ENCODE peak calls at places on chromosomes 3 and 15, in five cellular contexts. C is OCI-M1, Q is memory B cell, D is fibroblast of mammary gland, V is neural crest cell. U is an unnamed sample.

GRCh38 chr3:183481582-183481981 is 53.2 kb upstream of the MCF2L2 start:
- DNase-seq in C (no peak), Q (no peak), D (no peak), V (no peak), U (no peak)

GRCh38 chr15:51312754-51313390 is 25.5 kb downstream of the CYP19A1 start:
- DNase-seq in C (no peak), Q (no peak), D (peak), V (no peak), U (no peak)

GRCh38 chr3:169448501-169448900 is 215.0 kb downstream of the MECOM start:
- DNase-seq in C (no peak), Q (no peak), D (peak), V (no peak), U (no peak)

GRCh38 chr3:103158183-103158582 is 723.4 kb downstream of the ZPLD1 start:
- DNase-seq in C (no peak), Q (no peak), D (no peak), V (no peak), U (no peak)

GRCh38 chr3:160413613-160414248 is 14.3 kb downstream of the SMC4 start:
- DNase-seq in C (peak), Q (peak), D (peak), V (peak), U (peak)

GRCh38 chr3:125357032-125357658 is 18.0 kb downstream of the ZNF148 start:
- DNase-seq in C (peak), Q (peak), D (peak), V (no peak), U (peak)

GRCh38 chr3:136862611-136862951 is 573 bp downstream of the NCK1 start:
- DNase-seq in C (peak), Q (no peak), D (peak), V (no peak), U (no peak)

GRCh38 chr3:125281411-125281810 is 68.9 kb upstream of the SLC12A8 start:
- DNase-seq in C (no peak), Q (no peak), D (no peak), V (no peak), U (no peak)

GRCh38 chr3:6854184-6854583 is 6.7 kb upstream of the GRM7 start:
- DNase-seq in C (no peak), Q (no peak), D (no peak), V (no peak), U (no peak)

GRCh38 chr3:9135930-9136525 is 113.4 kb downstream of the SRGAP3 start:
- DNase-seq in C (no peak), Q (no peak), D (no peak), V (peak), U (no peak)

GRCh38 chr3:129662230-129662629 is 55.8 kb upstream of the PLXND1 start:
- DNase-seq in C (no peak), Q (no peak), D (peak), V (no peak), U (no peak)

GRCh38 chr15:22918056-22918455 is 62.1 kb downstream of the CYFIP1 start:
- DNase-seq in C (no peak), Q (no peak), D (peak), V (no peak), U (no peak)

GRCh38 chr3:41711656-41712055 is 250.2 kb downstream of the ULK4 start:
- DNase-seq in C (peak), Q (no peak), D (peak), V (no peak), U (no peak)

GRCh38 chr3:63333815-63334214 is 55.7 kb downstream of the SYNPR start:
- DNase-seq in C (peak), Q (no peak), D (peak), V (no peak), U (no peak)

GRCh38 chr3:185584681-185585080 is 1.4 kb upstream of the SENP2 start:
- DNase-seq in C (no peak), Q (no peak), D (no peak), V (no peak), U (no peak)